ENCODE peak calls at places on chromosome 10, in nine cellular contexts. W, Q, Y, J, N, M, S, X and K are unnamed samples. For H3K27me3 and H3K9me3, the result is how much of the 10 kb centered on the place peaks cover.

GRCh38 chr10:96387601-96388000 is 28.8 kb upstream of the OPALIN start:
- DNase-seq in N (no peak), J (no peak), Y (no peak), S (no peak), W (no peak), X (no peak), M (no peak), Q (no peak), K (no peak)

GRCh38 chr10:71434760-71435394 is 38.2 kb downstream of the CDH23 start:
- DNase-seq in W (peak), Q (no peak), N (no peak), Y (no peak), J (no peak), S (peak), M (no peak), X (no peak), K (no peak)

GRCh38 chr10:129936266-129936922 is 27.7 kb downstream of the EBF3 start:
- DNase-seq in M (no peak), Y (no peak), J (no peak), S (peak), N (no peak), Q (no peak), X (no peak), W (peak), K (no peak)

GRCh38 chr10:125633517-125633999 is 49.4 kb downstream of the TEX36 start:
- DNase-seq in X (no peak), Y (peak), M (no peak), N (no peak), S (no peak), W (no peak), Q (no peak), J (no peak), K (no peak)

GRCh38 chr10:119441151-119441821 is 101.2 kb downstream of the RGS10 start:
- DNase-seq in N (peak), S (no peak), J (peak), X (peak), M (no peak), Q (no peak), W (peak), Y (no peak), K (no peak)

GRCh38 chr10:43959854-43960415 is 311.3 kb upstream of the ZNF32 start:
- DNase-seq in N (no peak), Q (no peak), S (no peak), W (peak), X (no peak), M (no peak), Y (no peak), J (no peak), K (no peak)

GRCh38 chr10:34647848-34648247 is 167.2 kb downstream of the PARD3 start:
- DNase-seq in Q (no peak), W (no peak), J (no peak), N (no peak), Y (no peak), S (no peak), X (no peak), M (no peak), K (no peak)

GRCh38 chr10:58734116-58734515 is 221.4 kb downstream of the BICC1 start:
- DNase-seq in M (no peak), W (no peak), N (no peak), J (no peak), Y (no peak), S (no peak), X (no peak), Q (no peak), K (no peak)

GRCh38 chr10:101830322-101831168 is 12.3 kb upstream of the OGA start:
- DNase-seq in Q (peak), J (peak), Y (peak), X (peak), W (peak), M (no peak), N (peak), S (peak), K (peak)

GRCh38 chr10:101828734-101829551 is 10.7 kb upstream of the OGA start:
- DNase-seq in M (no peak), N (peak), J (peak), W (peak), Q (peak), S (peak), Y (no peak), X (no peak), K (no peak)

GRCh38 chr10:101829561-101830315 is 11.5 kb upstream of the OGA start:
- DNase-seq in J (peak), Q (peak), S (peak), M (no peak), W (peak), X (peak), Y (no peak), N (peak), K (peak)

GRCh38 chr10:101833466-101833865 is 10.1 kb downstream of the KCNIP2 start:
- DNase-seq in S (peak), J (no peak), X (no peak), N (no peak), W (no peak), M (no peak), Q (no peak), Y (no peak), K (no peak)

GRCh38 chr10:101831169-101831811 is 12.3 kb downstream of the KCNIP2 start:
- DNase-seq in M (no peak), Y (no peak), S (peak), Q (no peak), N (no peak), J (no peak), W (no peak), X (no peak), K (no peak)
- H3K4me3 ChIP-seq in M (no peak), Y (no peak), S (peak), Q (peak), N (peak), J (peak), W (no peak), X (peak), K (peak)

DNA sequence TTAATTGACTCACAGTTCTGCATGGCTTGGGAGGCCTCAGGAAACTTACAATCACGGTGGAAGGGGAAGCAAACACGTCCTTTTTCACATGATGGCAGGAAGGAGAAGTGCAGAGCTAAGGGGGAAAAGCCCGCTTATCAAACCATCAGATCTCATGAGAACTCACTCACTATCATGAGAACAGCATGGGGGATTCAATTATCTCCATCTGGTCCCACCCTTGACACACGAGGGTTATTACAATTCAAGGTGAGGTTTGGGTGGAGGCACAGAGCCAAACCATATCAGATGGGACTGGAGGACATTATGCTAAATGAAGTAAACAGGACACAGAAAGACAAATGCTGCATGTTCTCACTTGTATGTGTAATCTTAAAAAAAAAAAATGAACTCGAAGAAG is 141.4 kb upstream of the HABP2 start:
- DNase-seq in Y (no peak), X (no peak), J (no peak), Q (no peak), W (no peak), S (no peak), N (no peak), M (no peak), K (no peak)
- H3K27me3 ChIP-seq in Y (under half), X (under half), J (under half), Q (under half), W (under half), S (under half), N (under half), M (under half), K (under half)

GRCh38 chr10:7362451-7362850 is 48.4 kb downstream of the SFMBT2 start:
- DNase-seq in Q (no peak), N (no peak), W (no peak), M (no peak), J (no peak), S (no peak), X (no peak), Y (no peak), K (no peak)
- H3K9me3 ChIP-seq in Q (under half), N (under half), W (under half), M (under half), J (under half), S (under half), X (under half), Y (under half), K (under half)

GRCh38 chr10:21494221-21495001 is 31.1 kb downstream of the SKIDA1 start:
- DNase-seq in Q (peak), S (no peak), X (no peak), W (peak), J (peak), N (no peak), Y (no peak), M (peak), K (no peak)

GRCh38 chr10:21495002-21495685 is 30.3 kb downstream of the SKIDA1 start:
- DNase-seq in N (no peak), J (no peak), W (peak), S (no peak), Q (no peak), Y (no peak), M (peak), X (no peak), K (no peak)

GRCh38 chr10:21496285-21497176 is 29.0 kb downstream of the SKIDA1 start:
- DNase-seq in W (peak), M (peak), Q (peak), S (peak), J (peak), X (peak), N (peak), Y (peak), K (no peak)

GRCh38 chr10:21495686-21496284 is 29.7 kb downstream of the SKIDA1 start:
- DNase-seq in S (peak), W (peak), X (peak), J (peak), M (peak), Y (peak), N (peak), Q (peak), K (no peak)

GRCh38 chr10:21493841-21494220 is 31.7 kb downstream of the SKIDA1 start:
- DNase-seq in Y (no peak), S (no peak), Q (no peak), M (no peak), N (no peak), X (no peak), W (peak), J (no peak), K (no peak)
- H3K4me3 ChIP-seq in Y (no peak), S (no peak), Q (peak), M (no peak), N (peak), X (peak), W (no peak), J (peak), K (no peak)

DNA sequence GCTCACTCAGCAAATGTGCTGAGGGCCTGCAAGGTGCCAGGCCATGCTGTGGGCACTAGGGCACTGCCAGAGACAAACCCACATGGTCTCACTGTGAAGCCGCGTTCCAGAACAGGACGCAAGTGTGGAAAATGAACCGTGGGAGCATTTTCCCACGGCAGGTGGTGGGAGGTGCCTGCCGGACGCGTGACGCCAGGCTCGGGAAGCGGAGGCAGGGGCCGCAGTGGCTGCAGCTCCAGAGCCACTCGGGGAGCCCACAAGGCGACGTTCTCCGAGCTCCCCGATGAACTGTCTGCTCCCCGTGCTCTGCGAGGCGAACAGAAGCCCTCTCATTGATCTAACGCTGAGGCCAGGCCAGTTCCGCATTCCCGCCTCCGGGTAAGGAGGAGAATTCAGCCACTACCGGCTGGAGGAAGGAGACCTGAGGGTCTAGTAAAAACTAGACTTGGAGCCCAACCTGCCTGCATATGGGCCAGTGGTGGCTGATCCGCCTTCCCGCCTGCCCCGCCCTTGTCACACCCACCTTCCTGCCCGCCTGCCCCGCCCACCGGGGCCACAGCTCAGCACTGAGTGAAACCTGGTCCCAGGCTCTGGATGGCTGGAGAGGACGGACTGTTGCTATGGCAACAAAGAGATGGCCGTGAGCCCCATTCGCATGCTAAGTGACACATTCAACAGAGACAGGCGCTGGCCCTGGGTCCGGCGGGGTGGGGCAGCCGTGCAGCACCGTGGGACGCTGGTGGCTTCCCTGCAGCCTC is 13.2 kb downstream of the ADGRA1 start:
- DNase-seq in M (peak), W (no peak), S (no peak), J (no peak), N (no peak), Y (peak), X (no peak), Q (peak), K (peak)
- H3K27me3 ChIP-seq in M (under half), W (under half), S (under half), J (half or more), N (half or more), Y (under half), X (under half), Q (under half), K (under half)

DNA sequence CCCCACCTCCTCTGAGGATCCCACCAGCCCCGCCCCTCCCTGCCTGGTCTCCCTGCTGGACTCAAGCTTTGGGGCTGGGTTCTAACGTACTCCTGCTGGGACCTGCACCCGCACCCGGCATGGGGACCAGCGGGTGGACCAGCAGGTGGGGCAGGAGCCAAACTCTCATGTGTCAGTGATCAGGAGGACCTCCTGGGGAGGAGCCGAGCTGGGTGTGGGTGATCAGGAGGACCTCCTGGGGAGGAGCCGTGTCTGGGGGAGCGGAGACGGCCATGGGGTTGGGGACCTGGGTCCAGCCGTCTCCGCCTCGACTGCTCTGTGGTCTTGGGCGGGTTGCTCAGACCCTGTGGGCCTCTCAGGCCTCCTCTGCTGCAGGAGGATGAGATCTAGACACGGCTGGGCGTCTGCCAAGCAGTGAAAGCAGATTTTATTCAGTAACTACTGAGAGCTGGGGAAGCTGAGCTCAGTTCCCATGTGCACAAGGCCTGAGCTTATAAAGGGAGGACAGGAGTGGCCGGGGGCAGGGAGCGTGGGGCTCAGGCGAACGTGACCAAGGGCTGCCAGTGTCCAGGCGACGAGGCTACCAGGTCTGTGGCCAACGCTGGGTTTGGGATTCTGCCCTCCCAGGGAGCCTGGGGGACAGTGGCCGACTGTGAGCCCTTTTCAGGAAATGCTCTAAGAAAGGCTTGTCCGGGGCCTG is 33.6 kb upstream of the UTF1 start:
- DNase-seq in J (no peak), S (no peak), W (no peak), Q (no peak), X (no peak), N (no peak), M (no peak), Y (no peak), K (no peak)
- H3K9me3 ChIP-seq in J (under half), S (under half), W (under half), Q (under half), X (under half), N (under half), M (under half), Y (under half), K (under half)

DNA sequence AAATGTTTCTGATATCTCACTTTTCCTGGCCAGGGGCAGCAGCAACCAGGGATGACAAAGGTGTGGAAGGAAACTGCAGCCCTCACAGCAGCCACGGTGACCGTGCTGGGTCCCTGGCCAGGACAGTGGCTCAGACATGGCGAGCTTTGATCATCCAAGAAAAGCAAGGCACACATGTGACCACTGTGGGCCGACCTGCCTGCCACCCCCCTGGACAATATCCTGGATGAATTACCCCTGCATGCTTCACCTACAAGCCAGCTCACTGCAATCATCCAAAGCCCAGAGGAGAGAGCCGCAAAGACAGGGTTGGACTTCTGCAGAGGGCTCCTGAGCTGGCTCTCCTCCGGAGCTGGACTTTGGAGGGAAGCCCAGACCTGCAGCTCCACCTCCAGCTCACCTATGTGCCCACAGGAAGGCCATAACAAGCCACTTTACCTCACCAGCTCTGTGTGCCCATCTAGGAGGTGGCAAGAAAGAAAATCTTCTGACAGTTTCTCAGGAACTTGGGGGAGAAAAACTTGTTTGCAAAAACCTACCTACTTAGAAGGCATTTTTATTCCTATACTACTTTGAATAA is 2.7 kb downstream of the CHST15 start:
- DNase-seq in M (no peak), S (no peak), Q (no peak), X (no peak), Y (no peak), J (no peak), N (no peak), W (peak), K (no peak)
- H3K4me3 ChIP-seq in M (no peak), S (peak), Q (no peak), X (peak), Y (no peak), J (no peak), N (no peak), W (no peak), K (no peak)

GRCh38 chr10:101139421-101139911 is 8.4 kb downstream of the TLX1 start:
- DNase-seq in Y (no peak), Q (no peak), S (no peak), N (no peak), X (no peak), J (no peak), M (peak), W (no peak), K (no peak)
- H3K27me3 ChIP-seq in Y (half or more), Q (half or more), S (under half), N (half or more), X (under half), J (half or more), M (under half), W (under half), K (half or more)

GRCh38 chr10:94465684-94466083 is 63.3 kb downstream of the TBC1D12 start:
- DNase-seq in S (no peak), W (no peak), J (no peak), Q (no peak), Y (no peak), N (no peak), M (no peak), X (no peak), K (no peak)

GRCh38 chr10:94456942-94457341 is 54.6 kb downstream of the TBC1D12 start:
- DNase-seq in W (no peak), X (no peak), Q (no peak), N (no peak), M (no peak), S (no peak), Y (no peak), J (no peak), K (no peak)

GRCh38 chr10:94459385-94459784 is 57.0 kb downstream of the TBC1D12 start:
- DNase-seq in N (no peak), J (no peak), X (no peak), Q (no peak), Y (no peak), W (no peak), M (no peak), S (no peak), K (no peak)

GRCh38 chr10:94462130-94462529 is 59.8 kb downstream of the TBC1D12 start:
- DNase-seq in N (no peak), M (peak), J (no peak), Y (no peak), S (no peak), Q (no peak), W (no peak), X (no peak), K (no peak)

DNA sequence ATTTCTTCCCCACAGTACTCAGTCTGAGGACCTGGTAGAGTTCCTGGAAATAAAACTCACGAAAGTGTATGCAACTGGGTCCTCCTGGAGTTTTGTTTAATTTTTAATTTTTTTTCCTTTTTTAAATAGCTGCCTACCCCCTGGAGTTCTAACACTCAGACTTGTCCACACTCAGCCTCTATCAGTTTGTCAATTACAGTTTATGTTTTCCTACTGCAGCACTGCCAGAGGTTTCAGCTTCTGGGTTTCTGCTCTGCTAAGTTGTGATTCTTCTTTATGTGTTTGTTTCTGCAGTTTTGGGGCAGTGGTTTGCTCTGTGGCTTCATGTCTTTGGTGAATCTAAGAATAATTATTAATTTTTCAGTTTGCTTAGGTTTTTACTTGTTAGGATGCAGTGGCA is 59.2 kb downstream of the TBC1D12 start:
- DNase-seq in W (no peak), X (no peak), M (no peak), Q (no peak), N (no peak), Y (no peak), S (no peak), J (no peak), K (no peak)
- H3K9me3 ChIP-seq in W (under half), X (under half), M (under half), Q (under half), N (under half), Y (under half), S (under half), J (half or more), K (under half)

GRCh38 chr10:27542812-27543211 is 38.7 kb downstream of the RAB18 start:
- DNase-seq in Y (no peak), W (no peak), X (no peak), S (no peak), Q (no peak), N (no peak), J (no peak), M (no peak), K (no peak)

GRCh38 chr10:27542324-27542723 is 38.2 kb downstream of the RAB18 start:
- DNase-seq in Y (no peak), M (no peak), Q (no peak), N (no peak), X (no peak), W (no peak), S (no peak), J (no peak), K (no peak)

GRCh38 chr10:27537812-27538211 is 33.7 kb downstream of the RAB18 start:
- DNase-seq in W (no peak), J (no peak), Y (no peak), Q (no peak), N (no peak), M (no peak), S (no peak), X (no peak), K (no peak)

GRCh38 chr10:27540672-27541071 is 36.6 kb downstream of the RAB18 start:
- DNase-seq in J (no peak), M (no peak), W (no peak), S (no peak), N (no peak), Y (no peak), X (no peak), Q (no peak), K (no peak)

GRCh38 chr10:27541728-27542285 is 37.7 kb downstream of the RAB18 start:
- DNase-seq in J (no peak), X (no peak), Y (no peak), M (peak), Q (no peak), W (no peak), N (no peak), S (no peak), K (no peak)
- H3K4me3 ChIP-seq in J (no peak), X (no peak), Y (no peak), M (no peak), Q (no peak), W (no peak), N (no peak), S (no peak), K (no peak)